ENCODE peak calls at places on chromosomes 6 and 20, in eight cellular contexts. Q is lower lobe of right lung, N is HL-60, T is heart left ventricle, E is cardiac muscle cell, X is stomach, W is hepatocyte, G is brain microvascular endothelial cell. H is an unnamed sample.

GRCh38 chr20:63969851-63970713 is at the start of gene ZNF512B:
- DNase-seq in E (peak; percentile 70), Q (no peak), T (peak; percentile 80), N (peak; percentile 53), X (peak; percentile 73), G (no peak), W (peak; percentile 86), H (peak; percentile 91)

GRCh38 chr20:33145521-33145920 is 22.4 kb upstream of the BPIFA2 start:
- DNase-seq in T (no peak), Q (no peak), E (no peak), N (no peak), G (no peak), X (no peak), W (no peak), H (peak; percentile 67)

GRCh38 chr20:62455929-62456328 is 19.9 kb downstream of the GATA5 start:
- DNase-seq in T (no peak), X (no peak), G (no peak), Q (no peak), W (no peak), N (no peak), E (no peak), H (no peak)

GRCh38 chr20:43372051-43372450 is 85.6 kb upstream of the SRSF6 start:
- DNase-seq in T (no peak), X (no peak), W (peak; percentile 34), E (peak; percentile 55), N (no peak), Q (no peak), G (no peak), H (no peak)

GRCh38 chr6:1686117-1687098 is 76.7 kb downstream of the FOXC1 start:
- DNase-seq in T (no peak), G (peak; percentile 93), Q (peak; percentile 62), E (peak; percentile 92), X (peak; percentile 36), W (no peak), N (no peak), H (peak; percentile 83)

GRCh38 chr6:157530126-157530525 is 149.1 kb downstream of the ZDHHC14 start:
- DNase-seq in Q (no peak), G (no peak), E (peak; percentile 18), W (no peak), X (no peak), T (no peak), N (no peak), H (no peak)

GRCh38 chr20:49762940-49763766 is 49.5 kb upstream of the B4GALT5 start:
- DNase-seq in T (no peak), G (no peak), Q (no peak), N (no peak), X (no peak), W (peak; percentile 51), E (no peak), H (no peak)

GRCh38 chr6:111771629-111772028 is 101.6 kb downstream of the FYN start:
- DNase-seq in W (no peak), T (no peak), G (no peak), X (no peak), N (no peak), Q (no peak), E (no peak), H (no peak)

GRCh38 chr20:53914091-53914860 is 156.1 kb downstream of the BCAS1 start:
- DNase-seq in G (no peak), W (no peak), T (no peak), X (no peak), E (peak; percentile 69), N (peak; percentile 69), Q (no peak), H (peak; percentile 40)

GRCh38 chr6:148364056-148364844 is 21.6 kb downstream of the SASH1 start:
- DNase-seq in G (peak; percentile 72), T (no peak), X (no peak), E (peak; percentile 86), N (no peak), W (no peak), Q (no peak), H (no peak)

GRCh38 chr6:35026434-35027222 is 114.5 kb downstream of the TCP11 start:
- DNase-seq in Q (no peak), N (no peak), G (no peak), T (no peak), X (no peak), W (no peak), E (no peak), H (no peak)

GRCh38 chr20:38130687-38131587 is 34.1 kb downstream of the TGM2 start:
- DNase-seq in N (no peak), W (no peak), E (no peak), Q (peak; percentile 36), T (no peak), G (no peak), X (no peak), H (peak; percentile 83)

GRCh38 chr6:41074692-41075436 is 2.1 kb downstream of the NFYA start:
- DNase-seq in T (no peak), E (peak; percentile 19), W (no peak), N (no peak), G (no peak), X (no peak), Q (no peak), H (no peak)

GRCh38 chr6:42331019-42331418 is 113.4 kb upstream of the MRPS10 start:
- DNase-seq in G (no peak), Q (no peak), T (no peak), N (no peak), W (no peak), X (no peak), E (no peak), H (no peak)

GRCh38 chr20:45053441-45054351 is 47.2 kb downstream of the KCNS1 start:
- DNase-seq in W (no peak), X (no peak), N (no peak), E (peak; percentile 54), Q (no peak), G (no peak), T (no peak), H (no peak)

GRCh38 chr20:37542281-37542680 is 14.6 kb upstream of the BLCAP start:
- DNase-seq in X (no peak), E (no peak), G (peak; percentile 19), Q (no peak), W (peak; percentile 75), T (no peak), N (no peak), H (peak; percentile 45)

GRCh38 chr20:37943501-37944455 is 40.9 kb downstream of the VSTM2L start:
- DNase-seq in N (no peak), Q (no peak), E (no peak), X (peak; percentile 22), W (no peak), G (no peak), T (no peak), H (peak; percentile 88)

GRCh38 chr20:48260370-48260769 is 475.1 kb upstream of the SULF2 start:
- DNase-seq in X (no peak), G (no peak), E (no peak), W (peak; percentile 7), T (peak; percentile 58), N (no peak), Q (no peak), H (peak; percentile 76)

GRCh38 chr6:18302561-18303439 is 38.5 kb upstream of the DEK start:
- DNase-seq in E (peak; percentile 29), W (no peak), N (no peak), T (no peak), G (no peak), X (no peak), Q (no peak), H (no peak)
- TF ChIP-seq CTCF in E (no peak), W (peak; percentile 19), N (no peak), T (peak; percentile 30), G (peak; percentile 31), X (no peak), Q (no peak), H (peak; percentile 18)

DNA sequence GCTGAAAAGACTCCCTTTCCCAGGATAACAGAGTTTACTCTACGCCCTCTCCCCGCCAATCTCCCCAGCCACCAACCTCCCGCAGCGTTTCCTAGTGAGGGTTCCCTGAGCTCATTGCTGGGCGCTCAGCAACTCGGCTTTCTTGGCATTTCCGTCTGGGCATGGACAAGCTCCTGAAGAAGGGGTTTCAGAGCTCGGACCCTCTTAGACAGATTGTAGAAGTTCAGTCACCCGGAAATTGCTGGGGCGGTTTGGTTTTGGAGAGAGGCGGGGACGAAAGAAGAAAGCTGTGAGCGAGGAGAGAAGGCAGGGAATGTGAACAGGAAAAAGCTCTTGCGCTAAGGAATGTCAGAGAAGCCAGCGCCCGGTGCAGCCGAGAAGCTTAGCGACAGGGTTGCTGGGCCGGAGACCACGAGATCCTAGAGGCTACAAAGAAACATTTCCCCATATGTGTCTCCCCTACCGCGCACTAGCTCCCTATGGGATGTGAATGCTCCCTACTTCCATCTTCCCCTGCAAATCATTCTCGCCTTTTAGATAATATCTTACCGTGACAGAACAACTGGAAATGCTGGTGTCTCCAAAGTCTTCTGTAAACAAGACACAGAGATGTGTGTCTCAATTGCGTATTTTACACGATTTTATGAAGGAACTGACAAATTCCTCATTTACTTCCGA is 15.8 kb downstream of the POM121L2 start:
- DNase-seq in N (no peak), Q (no peak), T (no peak), G (peak; percentile 58), W (peak; percentile 54), X (no peak), E (peak; percentile 65), H (no peak)
- TF ChIP-seq CTCF in N (no peak), Q (no peak), T (no peak), G (no peak), W (no peak), X (no peak), E (no peak), H (no peak)

GRCh38 chr6:106847116-106847515 is 127.4 kb downstream of the CD24 start:
- DNase-seq in Q (no peak), T (no peak), X (no peak), G (no peak), E (no peak), W (no peak), N (no peak), H (no peak)
- TF ChIP-seq CTCF in Q (no peak), T (no peak), X (no peak), G (no peak), E (no peak), W (no peak), N (no peak), H (no peak)

GRCh38 chr6:45428734-45429133 is 51.0 kb upstream of the SUPT3H start:
- DNase-seq in E (no peak), W (no peak), Q (no peak), G (no peak), X (no peak), N (no peak), T (no peak), H (no peak)

GRCh38 chr6:45424628-45424955 is 46.9 kb upstream of the SUPT3H start:
- DNase-seq in N (no peak), X (no peak), Q (no peak), W (no peak), E (no peak), G (no peak), T (no peak), H (no peak)

GRCh38 chr6:45426251-45426650 is 48.5 kb upstream of the SUPT3H start:
- DNase-seq in T (no peak), W (no peak), E (no peak), Q (no peak), N (no peak), X (no peak), G (no peak), H (no peak)

GRCh38 chr6:45430590-45431202 is 53.0 kb upstream of the SUPT3H start:
- DNase-seq in N (no peak), W (no peak), Q (no peak), X (no peak), T (no peak), E (no peak), G (no peak), H (no peak)

DNA sequence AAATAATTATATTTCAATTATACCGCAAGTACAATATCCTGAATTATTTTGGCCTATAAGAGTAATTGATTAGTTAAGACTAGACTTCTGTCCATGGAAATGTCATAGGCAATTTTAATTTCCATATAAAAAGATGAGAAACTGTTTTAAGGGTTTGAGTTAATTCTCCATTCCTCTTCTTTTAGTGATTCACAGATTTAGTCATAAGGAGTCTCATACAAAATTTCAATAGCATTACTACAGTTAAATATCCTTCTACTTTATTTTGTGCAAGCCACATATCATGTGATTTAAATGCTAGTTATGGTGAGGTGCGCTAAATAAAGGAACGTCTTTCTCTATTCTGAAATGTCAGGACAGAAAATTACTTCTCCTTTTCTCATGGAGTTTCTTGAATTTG is 49.9 kb upstream of the SUPT3H start:
- DNase-seq in E (no peak), N (no peak), X (no peak), W (no peak), G (no peak), Q (no peak), T (no peak), H (no peak)
- TF ChIP-seq CTCF in E (no peak), N (no peak), X (no peak), W (no peak), G (no peak), Q (no peak), T (no peak), H (no peak)